ENCODE peak calls at places on chromosome 11, in nine cellular contexts. M is activated B cell treated with CpG ODN at 0.5 μM for 24 hours; A is NCI-H1092 treated with DMSO at 0.1 percent for 48 hours; H is Calu3; R is AG08396; Z is activated CD4-positive, alpha-beta T cell treated with anti-CD3 and anti-CD28 coated beads, Interleukin-2, amount 50 U/mL, for 4 hours; S is stimulated activated CD8-positive, alpha-beta memory T cell treated with anti-CD3 and anti-CD28 coated beads, Interleukin-4, amount 100 ng/mL, for 4 hours; J is kidney glomerular epithelial cell; I is CD8-positive, alpha-beta T cell. G is an unnamed sample.

GRCh38 chr11:67428052-67429001 is at the start of gene RPS6KB2:
- DNase-seq in M (peak), A (peak), H (peak), R (peak), Z (peak), S (peak), J (peak), I (peak), G (peak)

GRCh38 chr11:72306186-72306585 is 62.2 kb upstream of the PHOX2A start:
- DNase-seq in M (no peak), A (no peak), H (no peak), R (no peak), Z (no peak), S (no peak), J (no peak), I (no peak), G (no peak)

GRCh38 chr11:99773646-99774045 is 752.9 kb downstream of the CNTN5 start:
- DNase-seq in M (no peak), A (no peak), H (peak), R (no peak), Z (no peak), S (no peak), J (peak), I (no peak), G (peak)

GRCh38 chr11:11589385-11589890 is 32.4 kb downstream of the GALNT18 start:
- DNase-seq in M (no peak), A (no peak), H (no peak), R (no peak), Z (no peak), S (no peak), J (no peak), I (no peak), G (no peak)

GRCh38 chr11:11408436-11409221 is 55.6 kb upstream of the CSNK2A3 start:
- DNase-seq in M (no peak), A (no peak), H (no peak), R (no peak), Z (no peak), S (no peak), J (no peak), I (no peak), G (no peak)

GRCh38 chr11:2276280-2276998 is 6.1 kb upstream of the ASCL2 start:
- DNase-seq in M (no peak), A (no peak), H (no peak), R (no peak), Z (no peak), S (no peak), J (no peak), I (peak), G (no peak)

GRCh38 chr11:94705419-94705818 is 62.7 kb upstream of the AMOTL1 start:
- DNase-seq in M (no peak), A (no peak), H (no peak), R (no peak), Z (no peak), S (no peak), J (no peak), I (no peak), G (no peak)

GRCh38 chr11:19345848-19346681 is 105.3 kb upstream of the E2F8 start:
- DNase-seq in M (no peak), A (peak), H (peak), R (peak), Z (no peak), S (no peak), J (peak), I (no peak), G (no peak)

GRCh38 chr11:63443714-63444113 is 47.3 kb downstream of the PLAAT5 start:
- DNase-seq in M (no peak), A (no peak), H (no peak), R (no peak), Z (no peak), S (no peak), J (no peak), I (no peak), G (no peak)

GRCh38 chr11:96149743-96150555 is 193.0 kb downstream of the MAML2 start:
- DNase-seq in M (no peak), A (no peak), H (no peak), R (peak), Z (no peak), S (no peak), J (peak), I (no peak), G (peak)

GRCh38 chr11:898540-899190 is 11.9 kb downstream of the CHID1 start:
- DNase-seq in M (no peak), A (no peak), H (peak), R (no peak), Z (no peak), S (no peak), J (no peak), I (no peak), G (no peak)

GRCh38 chr11:113240790-113241189 is 73.6 kb upstream of the TTC12 start:
- DNase-seq in M (no peak), A (no peak), H (no peak), R (no peak), Z (no peak), S (no peak), J (no peak), I (no peak), G (no peak)

GRCh38 chr11:118382954-118383353 is 18.5 kb upstream of the ATP5MG start:
- DNase-seq in M (no peak), A (no peak), H (no peak), R (no peak), Z (no peak), S (no peak), J (no peak), I (no peak), G (no peak)

GRCh38 chr11:95363710-95364109 is 132.7 kb upstream of the SESN3 start:
- DNase-seq in M (no peak), A (peak), H (no peak), R (no peak), Z (no peak), S (no peak), J (no peak), I (no peak), G (no peak)

GRCh38 chr11:65722261-65722660 is 1.7 kb upstream of the RNASEH2C start:
- DNase-seq in M (no peak), A (no peak), H (no peak), R (no peak), Z (no peak), S (no peak), J (no peak), I (no peak), G (no peak)

GRCh38 chr11:13767461-13767860 is 99.0 kb downstream of the FAR1 start:
- DNase-seq in M (no peak), A (no peak), H (no peak), R (no peak), Z (no peak), S (no peak), J (no peak), I (no peak), G (no peak)

GRCh38 chr11:12210200-12210599 is 99.8 kb downstream of the MICAL2 start:
- DNase-seq in M (no peak), A (no peak), H (no peak), R (no peak), Z (no peak), S (no peak), J (no peak), I (no peak), G (no peak)

GRCh38 chr11:102274628-102275027 is 42.7 kb upstream of the BIRC3 start:
- DNase-seq in M (no peak), A (no peak), H (no peak), R (no peak), Z (no peak), S (no peak), J (no peak), I (no peak), G (no peak)

GRCh38 chr11:70456921-70457532 is 58.7 kb downstream of the CTTN start:
- DNase-seq in M (no peak), A (no peak), H (no peak), R (peak), Z (no peak), S (no peak), J (peak), I (no peak), G (peak)

GRCh38 chr11:70517996-70518907 is 119.9 kb downstream of the CTTN start:
- DNase-seq in M (no peak), A (no peak), H (no peak), R (peak), Z (no peak), S (no peak), J (no peak), I (no peak), G (peak)

GRCh38 chr11:72354356-72355115 is 79.8 kb downstream of the CLPB start:
- DNase-seq in M (no peak), A (no peak), H (peak), R (no peak), Z (no peak), S (no peak), J (peak), I (no peak), G (no peak)

GRCh38 chr11:46380340-46381045 is 976 bp upstream of the MDK start:
- DNase-seq in M (no peak), A (peak), H (peak), R (peak), Z (peak), S (no peak), J (no peak), I (peak), G (peak)

GRCh38 chr11:73099512-73100266 is 42.4 kb downstream of the FCHSD2 start:
- DNase-seq in M (no peak), A (no peak), H (no peak), R (no peak), Z (no peak), S (no peak), J (no peak), I (no peak), G (no peak)

GRCh38 chr11:66579017-66579606 is 10.7 kb upstream of the CTSF start:
- DNase-seq in M (peak), A (peak), H (peak), R (peak), Z (peak), S (peak), J (peak), I (peak), G (peak)

GRCh38 chr11:9692696-9693095 is 28.8 kb downstream of the SWAP70 start:
- DNase-seq in M (no peak), A (no peak), H (no peak), R (no peak), Z (no peak), S (no peak), J (no peak), I (no peak), G (no peak)

GRCh38 chr11:64384981-64385952 is 26.3 kb downstream of the RPS6KA4 start:
- DNase-seq in M (no peak), A (peak), H (no peak), R (no peak), Z (no peak), S (no peak), J (no peak), I (no peak), G (no peak)

GRCh38 chr11:95565692-95566091 is 223.9 kb downstream of the FAM76B start:
- DNase-seq in M (no peak), A (no peak), H (no peak), R (no peak), Z (no peak), S (no peak), J (no peak), I (no peak), G (no peak)

GRCh38 chr11:122741613-122742012 is 86.1 kb downstream of the UBASH3B start:
- DNase-seq in M (no peak), A (no peak), H (no peak), R (peak), Z (no peak), S (no peak), J (no peak), I (no peak), G (no peak)

GRCh38 chr11:63613517-63614135 is 607 bp downstream of the PLAAT3 start:
- DNase-seq in M (no peak), A (peak), H (peak), R (peak), Z (peak), S (peak), J (peak), I (peak), G (peak)

GRCh38 chr11:29343465-29344333 is 673.1 kb downstream of the KCNA4 start:
- DNase-seq in M (peak), A (peak), H (peak), R (peak), Z (no peak), S (no peak), J (peak), I (peak), G (peak)

GRCh38 chr11:59145534-59145933 is 2.9 kb downstream of the FAM111A start:
- DNase-seq in M (no peak), A (no peak), H (no peak), R (peak), Z (no peak), S (no peak), J (peak), I (no peak), G (peak)

GRCh38 chr11:1994121-1994520 is 3.5 kb downstream of the H19 start:
- DNase-seq in M (no peak), A (no peak), H (no peak), R (no peak), Z (no peak), S (no peak), J (no peak), I (no peak), G (peak)

GRCh38 chr11:22130462-22131053 is 62.3 kb upstream of the ANO5 start:
- DNase-seq in M (no peak), A (peak), H (no peak), R (no peak), Z (no peak), S (no peak), J (no peak), I (no peak), G (no peak)

GRCh38 chr11:73055655-73056354 is 86.3 kb downstream of the FCHSD2 start:
- DNase-seq in M (no peak), A (no peak), H (no peak), R (no peak), Z (no peak), S (no peak), J (no peak), I (no peak), G (no peak)

GRCh38 chr11:87425943-87426342 is 388.2 kb downstream of the TMEM135 start:
- DNase-seq in M (no peak), A (no peak), H (no peak), R (peak), Z (no peak), S (no peak), J (peak), I (no peak), G (peak)

GRCh38 chr11:111327908-111328624 is 29.7 kb downstream of the POU2AF3 start:
- DNase-seq in M (no peak), A (no peak), H (peak), R (no peak), Z (no peak), S (no peak), J (no peak), I (no peak), G (no peak)

G was measured in LHCN-M2.